ENCODE peak calls at places on chromosomes 12 and 14, in four cellular contexts. B is NT2/D1, R is H1, F is HepG2. W is an unnamed sample.

GRCh38 chr12:119631930-119632678 is 35.8 kb upstream of the PRKAB1 start:
- DNase-seq in B (no peak), R (no peak), F (peak; percentile 65), W (no peak)

GRCh38 chr12:818733-819132 is 66.4 kb downstream of the WNK1 start:
- DNase-seq in F (no peak), R (no peak), B (no peak), W (no peak)

GRCh38 chr12:113818833-113819232 is 147.3 kb downstream of the RBM19 start:
- DNase-seq in R (peak; percentile 23), F (peak; percentile 27), B (peak; percentile 57), W (no peak)

GRCh38 chr12:104121001-104121400 is 17.0 kb downstream of the NFYB start:
- DNase-seq in R (no peak), B (no peak), F (no peak), W (no peak)

GRCh38 chr14:67602995-67603545 is 3.0 kb upstream of the PIGH start:
- DNase-seq in B (no peak), R (no peak), F (no peak), W (peak; percentile 71)

GRCh38 chr14:59199205-59199604 is 10.7 kb downstream of the DAAM1 start:
- DNase-seq in B (no peak), R (no peak), F (no peak), W (no peak)

GRCh38 chr12:113359939-113360748 is 1.8 kb downstream of the PLBD2 start:
- DNase-seq in B (no peak), R (no peak), F (peak; percentile 35), W (no peak)

GRCh38 chr12:3722368-3722767 is 30.5 kb downstream of the CRACR2A start:
- DNase-seq in R (no peak), B (no peak), F (no peak), W (no peak)

GRCh38 chr14:20798932-20799331 is 3.7 kb downstream of the RNASE1 start:
- DNase-seq in F (no peak), R (no peak), B (no peak), W (no peak)

GRCh38 chr14:93318927-93319326 is 13.9 kb downstream of the BTBD7 start:
- DNase-seq in R (no peak), B (no peak), F (no peak), W (no peak)

GRCh38 chr14:81256289-81256960 is 35.7 kb upstream of the GTF2A1 start:
- DNase-seq in R (no peak), F (no peak), B (no peak), W (peak; percentile 7)

GRCh38 chr14:58620011-58620410 is 17.8 kb upstream of the DACT1 start:
- DNase-seq in F (no peak), B (no peak), R (no peak), W (no peak)

GRCh38 chr12:68119250-68119649 is 40.3 kb downstream of the IFNG start:
- DNase-seq in R (no peak), B (no peak), F (no peak), W (no peak)

GRCh38 chr12:12902036-12902435 is 10.7 kb downstream of the GPRC5A start:
- DNase-seq in F (no peak), R (no peak), B (no peak), W (no peak)

GRCh38 chr12:104370989-104371870 is 67.7 kb downstream of the EID3 start:
- DNase-seq in F (no peak), R (peak; percentile 54), B (peak; percentile 57), W (no peak)

GRCh38 chr12:88574278-88574677 is 6.0 kb downstream of the KITLG start:
- DNase-seq in B (no peak), R (no peak), F (no peak), W (no peak)

GRCh38 chr12:57261385-57261784 is 10.4 kb upstream of the STAC3 start:
- DNase-seq in F (no peak), B (no peak), R (no peak), W (no peak)

GRCh38 chr12:133106253-133106652 is 23.8 kb downstream of the ZNF891 start:
- DNase-seq in B (no peak), R (no peak), F (no peak), W (no peak)

GRCh38 chr14:84579292-84579691 is 950.7 kb upstream of the FLRT2 start:
- DNase-seq in B (no peak), R (no peak), F (no peak), W (no peak)

GRCh38 chr12:6229224-6229748 is 29.1 kb downstream of the CD9 start:
- DNase-seq in B (no peak), F (no peak), R (no peak), W (no peak)

GRCh38 chr12:6229823-6230222 is 29.6 kb downstream of the CD9 start:
- DNase-seq in B (no peak), R (no peak), F (peak; percentile 32), W (no peak)

GRCh38 chr12:59780605-59781135 is 184.8 kb downstream of the SLC16A7 start:
- DNase-seq in F (peak; percentile 7), R (peak; percentile 9), B (peak; percentile 18), W (no peak)

GRCh38 chr14:74474376-74474775 is 18.7 kb downstream of the NPC2 start:
- DNase-seq in F (no peak), B (no peak), R (no peak), W (no peak)

GRCh38 chr12:121494093-121494787 is 86.6 kb downstream of the KDM2B start:
- DNase-seq in R (peak; percentile 33), B (peak; percentile 44), F (no peak), W (no peak)

GRCh38 chr12:127241056-127241830 is 1025.7 kb upstream of the TMEM132C start:
- DNase-seq in B (no peak), F (no peak), R (no peak), W (no peak)

GRCh38 chr12:94851396-94852025 is 152.0 kb downstream of the NDUFA12 start:
- DNase-seq in R (no peak), B (no peak), F (no peak), W (no peak)

GRCh38 chr12:111788178-111788654 is 21.5 kb downstream of the ALDH2 start:
- DNase-seq in B (no peak), R (no peak), F (no peak), W (no peak)

DNA sequence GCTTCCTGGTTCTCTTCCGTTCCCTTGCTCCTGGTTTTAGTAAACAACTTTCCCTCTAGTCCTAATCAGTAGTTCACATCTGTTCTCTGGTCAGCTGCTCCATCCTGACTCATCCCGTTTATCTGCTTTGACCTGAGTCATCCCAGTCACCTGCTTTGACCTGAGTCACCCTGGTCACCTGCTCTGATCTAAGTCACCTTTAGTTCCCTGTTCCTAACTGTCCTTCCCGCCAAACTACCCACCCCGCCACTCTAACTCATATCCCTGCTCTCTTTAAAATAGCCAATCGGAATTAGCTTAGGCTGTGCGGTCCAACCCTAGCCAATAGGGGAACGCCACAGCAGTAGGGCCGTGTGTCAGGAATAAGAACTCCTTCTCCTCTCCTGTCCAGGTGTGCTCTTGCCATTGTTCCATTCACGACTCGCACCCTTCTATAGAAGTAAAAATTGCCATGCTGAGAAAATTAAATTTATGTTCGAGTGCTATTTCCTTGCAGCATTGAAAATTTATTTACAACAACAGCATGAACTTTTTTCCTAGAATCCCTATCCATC is 3.1 kb upstream of the ANKRD33 start:
- DNase-seq in B (no peak), F (peak; percentile 80), R (no peak), W (no peak)
- H3K9ac ChIP-seq in B (no peak overlapping the region), F (no peak overlapping the region), R (no peak overlapping the region), W (no peak overlapping the region)

DNA sequence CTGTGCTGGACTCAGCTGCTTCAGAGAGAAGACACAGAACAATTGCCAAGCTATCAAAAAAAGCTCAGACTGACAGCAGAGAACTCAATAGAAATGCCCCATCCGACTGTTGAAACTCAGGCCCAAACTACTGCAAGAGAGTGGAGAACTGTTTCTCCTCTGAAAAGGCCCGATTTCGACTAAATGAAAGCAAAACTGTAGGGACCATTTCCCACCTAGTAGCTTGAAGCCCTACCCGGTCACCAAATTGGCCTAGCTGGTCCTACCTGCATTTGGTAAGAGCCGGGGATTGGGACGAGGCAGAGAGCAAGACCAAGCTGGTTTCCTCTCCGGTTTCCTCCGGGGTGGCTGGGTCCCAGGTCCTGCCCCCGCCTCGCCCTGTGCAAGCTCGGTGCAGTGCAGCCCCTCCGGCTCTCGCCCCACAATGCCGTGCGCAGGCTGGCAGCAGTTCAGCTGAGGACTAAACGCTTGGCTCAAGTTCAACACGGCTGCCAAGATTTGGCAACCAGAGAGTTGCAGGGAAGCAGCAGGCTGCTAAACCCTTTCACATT is 1180.6 kb downstream of the VRK1 start:
- DNase-seq in F (no peak), B (no peak), R (no peak), W (no peak)
- TF ChIP-seq SUZ12 in F (no peak), B (no peak), R (no peak), W (no peak)

GRCh38 chr14:52020315-52020714 is 31.0 kb downstream of the RTRAF start:
- DNase-seq in B (no peak), F (no peak), R (no peak), W (no peak)
- H3K9ac ChIP-seq in B (no peak overlapping the region), F (no peak overlapping the region), R (no peak overlapping the region), W (no peak overlapping the region)

DNA sequence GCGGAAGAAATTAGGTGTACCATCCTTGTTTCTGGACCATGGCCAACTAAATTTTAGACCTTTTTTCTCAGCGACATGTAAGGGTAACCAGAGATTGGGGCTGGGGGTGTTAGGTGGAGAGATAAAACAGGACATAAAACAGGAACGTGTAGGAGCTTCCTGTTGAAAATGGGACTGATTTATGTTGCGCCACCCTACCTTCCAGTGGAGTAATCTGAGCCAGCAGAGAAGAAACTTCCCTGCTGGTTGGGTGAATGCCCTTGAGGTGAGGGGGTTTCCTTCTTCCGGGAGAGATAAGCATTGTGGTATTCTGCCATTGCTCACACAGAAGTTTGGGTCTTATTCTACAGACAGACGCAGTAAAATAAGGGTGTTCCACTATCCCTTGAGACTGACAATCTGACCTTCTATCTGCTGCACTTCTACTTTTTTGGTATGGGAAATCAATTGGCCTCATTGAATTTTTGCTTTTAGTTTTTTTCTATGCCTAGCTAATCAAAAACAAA is 417.6 kb downstream of the PCNX1 start:
- DNase-seq in F (no peak), B (no peak), R (no peak), W (peak; percentile 89)
- TF ChIP-seq SUZ12 in F (no peak), B (no peak), R (no peak), W (no peak)

DNA sequence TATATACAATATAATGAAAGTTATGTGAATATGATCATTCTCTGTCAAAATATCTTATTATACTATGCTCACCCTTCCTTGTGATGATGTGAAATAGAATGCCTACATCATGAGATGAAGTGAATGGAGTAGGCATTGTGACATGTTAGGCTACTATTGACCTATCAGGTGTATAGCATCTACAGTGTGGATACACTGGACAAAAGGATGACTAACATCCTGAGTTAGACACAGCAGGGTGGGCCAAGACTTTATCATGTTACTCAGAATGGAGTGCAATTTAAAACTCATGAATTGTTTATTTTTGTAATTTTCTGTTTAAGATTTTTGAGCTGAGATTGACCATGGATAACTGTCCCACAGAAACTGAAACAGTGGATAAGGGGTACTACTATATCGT is 53.4 kb upstream of the NAV3 start:
- DNase-seq in R (no peak), F (no peak), B (no peak), W (no peak)
- H3K9ac ChIP-seq in R (no peak overlapping the region), F (no peak overlapping the region), B (no peak overlapping the region), W (no peak overlapping the region)